ENCODE peak calls at places on chromosomes 13 and 19, in eight cellular contexts. O, D, N, H, J, B, E and Y are unnamed samples.

GRCh38 chr19:6572217-6572616 is 18.7 kb downstream of the CD70 start:
- DNase-seq in B (no peak), D (no peak), E (no peak), J (no peak), H (no peak), O (no peak), N (peak), Y (no peak)

GRCh38 chr19:5961969-5962945 is 15.7 kb downstream of the RANBP3 start:
- DNase-seq in H (peak), B (no peak), O (no peak), D (peak), N (no peak), E (no peak), J (peak), Y (no peak)

GRCh38 chr19:45115809-45116615 is 23.0 kb downstream of the PPP1R37 start:
- DNase-seq in D (no peak), O (no peak), E (no peak), N (no peak), B (no peak), H (no peak), J (no peak), Y (peak)

GRCh38 chr19:28940751-28941500 is 272.0 kb downstream of the UQCRFS1 start:
- DNase-seq in D (no peak), N (no peak), B (no peak), O (no peak), J (no peak), H (no peak), E (no peak), Y (no peak)

GRCh38 chr19:33767898-33768413 is 28.7 kb upstream of the KCTD15 start:
- DNase-seq in E (peak), D (peak), J (peak), O (no peak), N (no peak), H (no peak), B (no peak), Y (no peak)

GRCh38 chr13:21800847-21801616 is 130.2 kb downstream of the FGF9 start:
- DNase-seq in H (no peak), O (no peak), E (no peak), N (no peak), D (no peak), J (no peak), B (no peak), Y (no peak)

GRCh38 chr19:55537741-55538111 is 793 bp upstream of the SBK2 start:
- DNase-seq in D (no peak), O (no peak), E (peak), B (no peak), H (no peak), N (no peak), J (no peak), Y (no peak)

GRCh38 chr13:23384111-23384510 is 49.4 kb downstream of the SACS start:
- DNase-seq in E (no peak), B (no peak), H (peak), N (no peak), O (no peak), D (no peak), J (no peak), Y (no peak)

GRCh38 chr13:71866173-71867091 is 572 bp downstream of the DACH1 start:
- DNase-seq in O (no peak), H (no peak), J (peak), B (no peak), N (no peak), E (peak), D (peak), Y (peak)